ENCODE peak calls at places on chromosomes 12 and 14, in ten cellular contexts. K is fibroblast of the aortic adventitia; L is WTC11; M is pancreas; C is left ventricle myocardium inferior; W is AG10803; I is CD8-positive, alpha-beta T cell; R is vagina; O is uterus; S is IMR-90. N is an unnamed sample.

GRCh38 chr12:77925536-77926108 is 94.9 kb downstream of the NAV3 start:
- DNase-seq in K (peak), L (peak), M (peak), C (peak), W (peak), I (no peak), R (no peak), O (peak), S (peak), N (peak)

GRCh38 chr14:102226356-102227125 is 78.4 kb downstream of the MOK start:
- DNase-seq in K (no peak), L (no peak), M (no peak), C (no peak), W (no peak), I (no peak), R (no peak), O (no peak), S (no peak), N (no peak)

GRCh38 chr12:124509676-124510300 is 57.6 kb downstream of the NCOR2 start:
- DNase-seq in K (peak), L (peak), M (peak), C (peak), W (peak), I (no peak), R (no peak), O (peak), S (peak), N (peak)

GRCh38 chr12:103734847-103735246 is 106.2 kb downstream of the NT5DC3 start:
- DNase-seq in K (no peak), L (no peak), M (no peak), C (no peak), W (no peak), I (no peak), R (no peak), O (no peak), S (no peak), N (no peak)

GRCh38 chr14:77148510-77149231 is 7.1 kb upstream of the ZDHHC22 start:
- DNase-seq in K (no peak), L (no peak), M (no peak), C (no peak), W (no peak), I (no peak), R (no peak), O (no peak), S (no peak), N (no peak)

GRCh38 chr12:51593539-51593938 is 2.5 kb downstream of the SCN8A start:
- DNase-seq in K (peak), L (peak), M (no peak), C (no peak), W (peak), I (peak), R (no peak), O (no peak), S (peak), N (peak)

GRCh38 chr12:45246202-45246601 is 30.3 kb downstream of the ANO6 start:
- DNase-seq in K (no peak), L (no peak), M (no peak), C (no peak), W (no peak), I (no peak), R (no peak), O (no peak), S (peak), N (no peak)

GRCh38 chr12:47038270-47038748 is 41.1 kb upstream of the PCED1B start:
- DNase-seq in K (no peak), L (no peak), M (no peak), C (no peak), W (no peak), I (no peak), R (no peak), O (no peak), S (peak), N (no peak)

GRCh38 chr14:100426331-100426730 is 103.2 kb downstream of the SLC25A47 start:
- DNase-seq in K (no peak), L (no peak), M (peak), C (no peak), W (no peak), I (no peak), R (no peak), O (no peak), S (no peak), N (no peak)

GRCh38 chr14:44803239-44803905 is 158.4 kb downstream of the KLHL28 start:
- DNase-seq in K (peak), L (no peak), M (no peak), C (no peak), W (peak), I (no peak), R (no peak), O (no peak), S (peak), N (no peak)

GRCh38 chr14:68178282-68178681 is 358.7 kb downstream of the RAD51B start:
- DNase-seq in K (no peak), L (no peak), M (no peak), C (no peak), W (no peak), I (no peak), R (no peak), O (no peak), S (no peak), N (no peak)

GRCh38 chr14:78341827-78342389 is 171.7 kb downstream of the NRXN3 start:
- DNase-seq in K (no peak), L (no peak), M (no peak), C (no peak), W (no peak), I (no peak), R (no peak), O (no peak), S (no peak), N (no peak)

GRCh38 chr12:51195841-51196240 is 22.0 kb downstream of the POU6F1 start:
- DNase-seq in K (no peak), L (no peak), M (no peak), C (no peak), W (no peak), I (no peak), R (no peak), O (no peak), S (no peak), N (no peak)

GRCh38 chr12:40768125-40768864 is 76.1 kb downstream of the CNTN1 start:
- DNase-seq in K (no peak), L (no peak), M (no peak), C (no peak), W (no peak), I (no peak), R (no peak), O (no peak), S (no peak), N (no peak)

GRCh38 chr12:15852383-15852782 is 29.8 kb upstream of the STRAP start:
- DNase-seq in K (peak), L (no peak), M (no peak), C (no peak), W (peak), I (no peak), R (no peak), O (no peak), S (peak), N (no peak)

DNA sequence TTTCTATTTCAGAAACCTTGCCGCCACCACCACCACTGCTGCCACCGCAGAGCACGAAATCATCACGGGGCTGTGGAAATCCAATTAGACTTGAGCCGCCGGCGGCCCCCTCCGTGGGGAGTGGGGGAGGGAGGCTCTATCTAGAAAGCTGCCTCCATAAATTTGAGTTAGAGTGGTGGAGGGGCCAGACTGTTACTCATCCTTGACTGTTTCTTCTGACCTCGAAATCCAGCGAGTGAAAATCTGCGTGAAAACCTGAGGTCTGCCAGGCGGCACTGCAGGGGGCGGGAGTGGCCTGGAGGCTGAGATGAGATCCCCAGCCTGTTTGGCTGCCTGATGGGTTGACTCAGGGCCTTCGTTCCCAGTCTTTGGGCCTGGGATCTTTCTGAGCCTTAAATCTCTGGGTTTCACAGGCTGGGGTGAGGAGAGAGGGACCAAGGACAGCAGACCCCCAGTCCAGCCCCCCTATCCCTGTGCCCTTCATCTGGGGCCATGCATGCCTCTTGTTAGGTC is 29.9 kb downstream of the TSPAN9 start:
- DNase-seq in K (no peak), L (peak), M (no peak), C (no peak), W (peak), I (no peak), R (no peak), O (peak), S (peak), N (no peak)
- TF ChIP-seq CTCF in K (no peak), L (no peak), M (no peak), C (no peak), W (no peak), I (no peak), R (no peak), O (peak), S (no peak), N (no peak)

GRCh38 chr14:20934148-20934762 is 21.0 kb upstream of the RNASE2 start:
- DNase-seq in K (peak), L (peak), M (peak), C (peak), W (peak), I (no peak), R (no peak), O (no peak), S (no peak), N (peak)
- TF ChIP-seq CTCF in K (peak), L (peak), M (peak), C (peak), W (peak), I (peak), R (no peak), O (no peak), S (peak), N (no peak)

GRCh38 chr14:93972618-93973205 is 3.7 kb downstream of the ASB2 start:
- DNase-seq in K (no peak), L (no peak), M (no peak), C (no peak), W (no peak), I (no peak), R (no peak), O (no peak), S (no peak), N (no peak)

GRCh38 chr14:93969082-93969828 is 7.1 kb downstream of the ASB2 start:
- DNase-seq in K (no peak), L (no peak), M (no peak), C (peak), W (no peak), I (no peak), R (no peak), O (no peak), S (no peak), N (no peak)

GRCh38 chr14:93971635-93972027 is 4.7 kb downstream of the ASB2 start:
- DNase-seq in K (no peak), L (no peak), M (no peak), C (no peak), W (no peak), I (no peak), R (no peak), O (no peak), S (no peak), N (no peak)

GRCh38 chr14:93970967-93971634 is 5.3 kb downstream of the ASB2 start:
- DNase-seq in K (no peak), L (no peak), M (no peak), C (no peak), W (no peak), I (peak), R (no peak), O (no peak), S (peak), N (no peak)

DNA sequence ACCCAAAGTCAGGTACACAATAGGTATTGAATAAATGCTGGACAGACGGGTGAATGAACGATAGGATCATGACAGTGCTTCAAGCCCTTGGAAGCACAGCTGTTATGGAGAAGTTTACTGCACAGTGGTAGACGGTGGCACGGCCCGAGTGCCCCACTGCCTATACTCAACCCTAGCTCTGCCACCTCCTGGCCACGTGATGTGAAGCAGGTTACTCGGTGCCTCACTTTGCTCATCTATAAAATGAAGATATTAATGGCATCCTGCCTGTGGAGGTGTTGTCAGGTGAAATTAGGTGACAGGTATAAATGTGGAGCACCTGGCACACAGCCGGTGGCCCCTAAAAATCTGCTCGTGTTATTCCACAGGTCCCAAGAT is 5.8 kb downstream of the ASB2 start:
- DNase-seq in K (no peak), L (no peak), M (peak), C (no peak), W (no peak), I (peak), R (no peak), O (no peak), S (no peak), N (no peak)
- TF ChIP-seq CTCF in K (peak), L (no peak), M (no peak), C (peak), W (no peak), I (peak), R (no peak), O (no peak), S (peak), N (peak)

GRCh38 chr14:20247651-20248246 is 8.7 kb downstream of the OR11H4 start:
- DNase-seq in K (no peak), L (no peak), M (no peak), C (no peak), W (no peak), I (no peak), R (no peak), O (no peak), S (no peak), N (no peak)
- TF ChIP-seq CTCF in K (no peak), L (no peak), M (no peak), C (no peak), W (no peak), I (peak), R (no peak), O (no peak), S (no peak), N (no peak)

GRCh38 chr14:65486856-65487255 is 74.3 kb downstream of the FUT8 start:
- DNase-seq in K (peak), L (no peak), M (no peak), C (no peak), W (no peak), I (no peak), R (no peak), O (no peak), S (peak), N (no peak)
- TF ChIP-seq CTCF in K (no peak), L (no peak), M (no peak), C (no peak), W (no peak), I (no peak), R (no peak), O (no peak), S (no peak), N (no peak)